ENCODE peak calls at places on chromosomes 3 and 15, in seven cellular contexts. One of them, this sample, is unnamed.

GRCh38 chr3:40930131-40930538 is 269.2 kb upstream of the CTNNB1 start:
- DNase-seq in H1: no peak
- DNase-seq in COR-L47: no peak
- DNase-seq in GM23338: no peak
- DNase-seq in nucleus accumbens: no peak
- DNase-seq in CD8-positive, alpha-beta memory T cell: no peak
- DNase-seq in stimulated activated CD4-positive, alpha-beta T cell treated with anti-CD3 and anti-CD28 coated beads, TNF-alpha, amount 100 ng/mL, for 1 hour: no peak
- DNase-seq in this sample: no peak

GRCh38 chr15:72110355-72110754 is 7.6 kb downstream of the MYO9A start:
- DNase-seq in COR-L47: no peak
- DNase-seq in CD8-positive, alpha-beta memory T cell: no peak
- DNase-seq in H1: no peak
- DNase-seq in nucleus accumbens: no peak
- DNase-seq in stimulated activated CD4-positive, alpha-beta T cell treated with anti-CD3 and anti-CD28 coated beads, TNF-alpha, amount 100 ng/mL, for 1 hour: no peak
- DNase-seq in GM23338: no peak
- DNase-seq in this sample: no peak

GRCh38 chr15:62781081-62781497 is 261.5 kb upstream of the TPM1 start:
- DNase-seq in GM23338: no peak
- DNase-seq in CD8-positive, alpha-beta memory T cell: no peak
- DNase-seq in H1: no peak
- DNase-seq in stimulated activated CD4-positive, alpha-beta T cell treated with anti-CD3 and anti-CD28 coated beads, TNF-alpha, amount 100 ng/mL, for 1 hour: no peak
- DNase-seq in COR-L47: no peak
- DNase-seq in nucleus accumbens: no peak
- DNase-seq in this sample: peak; percentile 84

GRCh38 chr3:174169736-174170135 is 689.4 kb upstream of the NAALADL2 start:
- DNase-seq in CD8-positive, alpha-beta memory T cell: no peak
- DNase-seq in nucleus accumbens: no peak
- DNase-seq in GM23338: no peak
- DNase-seq in COR-L47: no peak
- DNase-seq in H1: no peak
- DNase-seq in stimulated activated CD4-positive, alpha-beta T cell treated with anti-CD3 and anti-CD28 coated beads, TNF-alpha, amount 100 ng/mL, for 1 hour: no peak
- DNase-seq in this sample: no peak

GRCh38 chr3:119175869-119176756 is 2.7 kb downstream of the UPK1B start:
- DNase-seq in stimulated activated CD4-positive, alpha-beta T cell treated with anti-CD3 and anti-CD28 coated beads, TNF-alpha, amount 100 ng/mL, for 1 hour: no peak
- DNase-seq in CD8-positive, alpha-beta memory T cell: no peak
- DNase-seq in GM23338: no peak
- DNase-seq in H1: no peak
- DNase-seq in nucleus accumbens: no peak
- DNase-seq in COR-L47: no peak
- DNase-seq in this sample: no peak

GRCh38 chr3:20185364-20185732 is 658 bp downstream of the SGO1 start:
- DNase-seq in nucleus accumbens: no peak
- DNase-seq in stimulated activated CD4-positive, alpha-beta T cell treated with anti-CD3 and anti-CD28 coated beads, TNF-alpha, amount 100 ng/mL, for 1 hour: no peak
- DNase-seq in CD8-positive, alpha-beta memory T cell: peak; percentile 1
- DNase-seq in COR-L47: no peak
- DNase-seq in H1: no peak
- DNase-seq in GM23338: peak; percentile 27
- DNase-seq in this sample: no peak

GRCh38 chr15:76204916-76205460 is 106.3 kb downstream of the ETFA start:
- DNase-seq in COR-L47: no peak
- DNase-seq in stimulated activated CD4-positive, alpha-beta T cell treated with anti-CD3 and anti-CD28 coated beads, TNF-alpha, amount 100 ng/mL, for 1 hour: no peak
- DNase-seq in nucleus accumbens: no peak
- DNase-seq in GM23338: no peak
- DNase-seq in CD8-positive, alpha-beta memory T cell: no peak
- DNase-seq in H1: no peak
- DNase-seq in this sample: no peak

GRCh38 chr3:58332575-58333179 is at the start of gene PXK:
- DNase-seq in GM23338: peak; percentile 84
- DNase-seq in COR-L47: peak; percentile 41
- DNase-seq in H1: no peak
- DNase-seq in CD8-positive, alpha-beta memory T cell: peak; percentile 73
- DNase-seq in nucleus accumbens: peak; percentile 84
- DNase-seq in stimulated activated CD4-positive, alpha-beta T cell treated with anti-CD3 and anti-CD28 coated beads, TNF-alpha, amount 100 ng/mL, for 1 hour: peak; percentile 59
- DNase-seq in this sample: peak; percentile 72

GRCh38 chr3:54761661-54762060 is 166.2 kb downstream of the LRTM1 start:
- DNase-seq in COR-L47: no peak
- DNase-seq in GM23338: no peak
- DNase-seq in nucleus accumbens: no peak
- DNase-seq in CD8-positive, alpha-beta memory T cell: no peak
- DNase-seq in stimulated activated CD4-positive, alpha-beta T cell treated with anti-CD3 and anti-CD28 coated beads, TNF-alpha, amount 100 ng/mL, for 1 hour: no peak
- DNase-seq in H1: no peak
- DNase-seq in this sample: no peak

GRCh38 chr3:179088306-179088705 is 16.7 kb upstream of the ZMAT3 start:
- DNase-seq in CD8-positive, alpha-beta memory T cell: no peak
- DNase-seq in GM23338: peak; percentile 9
- DNase-seq in stimulated activated CD4-positive, alpha-beta T cell treated with anti-CD3 and anti-CD28 coated beads, TNF-alpha, amount 100 ng/mL, for 1 hour: no peak
- DNase-seq in COR-L47: no peak
- DNase-seq in nucleus accumbens: no peak
- DNase-seq in H1: no peak
- DNase-seq in this sample: peak; percentile 29

GRCh38 chr3:190424108-190424477 is 25.6 kb downstream of the TMEM207 start:
- DNase-seq in H1: no peak
- DNase-seq in stimulated activated CD4-positive, alpha-beta T cell treated with anti-CD3 and anti-CD28 coated beads, TNF-alpha, amount 100 ng/mL, for 1 hour: no peak
- DNase-seq in GM23338: no peak
- DNase-seq in CD8-positive, alpha-beta memory T cell: no peak
- DNase-seq in nucleus accumbens: no peak
- DNase-seq in COR-L47: no peak
- DNase-seq in this sample: no peak

GRCh38 chr15:100114100-100114499 is 227.7 kb downstream of the ADAMTS17 start:
- DNase-seq in stimulated activated CD4-positive, alpha-beta T cell treated with anti-CD3 and anti-CD28 coated beads, TNF-alpha, amount 100 ng/mL, for 1 hour: no peak
- DNase-seq in CD8-positive, alpha-beta memory T cell: no peak
- DNase-seq in COR-L47: no peak
- DNase-seq in GM23338: no peak
- DNase-seq in nucleus accumbens: peak; percentile 15
- DNase-seq in H1: no peak
- DNase-seq in this sample: no peak

GRCh38 chr15:88061452-88061851 is 195.1 kb downstream of the NTRK3 start:
- DNase-seq in stimulated activated CD4-positive, alpha-beta T cell treated with anti-CD3 and anti-CD28 coated beads, TNF-alpha, amount 100 ng/mL, for 1 hour: no peak
- DNase-seq in COR-L47: no peak
- DNase-seq in GM23338: no peak
- DNase-seq in nucleus accumbens: peak; percentile 13
- DNase-seq in CD8-positive, alpha-beta memory T cell: no peak
- DNase-seq in H1: no peak
- DNase-seq in this sample: no peak

GRCh38 chr3:127888564-127889107 is 26.4 kb upstream of the KBTBD12 start:
- DNase-seq in nucleus accumbens: peak; percentile 30
- DNase-seq in stimulated activated CD4-positive, alpha-beta T cell treated with anti-CD3 and anti-CD28 coated beads, TNF-alpha, amount 100 ng/mL, for 1 hour: no peak
- DNase-seq in CD8-positive, alpha-beta memory T cell: no peak
- DNase-seq in GM23338: no peak
- DNase-seq in H1: no peak
- DNase-seq in COR-L47: no peak
- DNase-seq in this sample: no peak

GRCh38 chr3:142275856-142276255 is 50.5 kb upstream of the GK5 start:
- DNase-seq in stimulated activated CD4-positive, alpha-beta T cell treated with anti-CD3 and anti-CD28 coated beads, TNF-alpha, amount 100 ng/mL, for 1 hour: no peak
- DNase-seq in GM23338: no peak
- DNase-seq in COR-L47: no peak
- DNase-seq in CD8-positive, alpha-beta memory T cell: no peak
- DNase-seq in H1: no peak
- DNase-seq in nucleus accumbens: no peak
- DNase-seq in this sample: no peak

GRCh38 chr3:58742239-58742638 is 75.7 kb upstream of the FAM3D start:
- DNase-seq in COR-L47: no peak
- DNase-seq in stimulated activated CD4-positive, alpha-beta T cell treated with anti-CD3 and anti-CD28 coated beads, TNF-alpha, amount 100 ng/mL, for 1 hour: no peak
- DNase-seq in nucleus accumbens: no peak
- DNase-seq in H1: no peak
- DNase-seq in GM23338: no peak
- DNase-seq in CD8-positive, alpha-beta memory T cell: no peak
- DNase-seq in this sample: no peak

GRCh38 chr3:195001961-195002861 is 268.7 kb downstream of the XXYLT1 start:
- DNase-seq in nucleus accumbens: no peak
- DNase-seq in COR-L47: peak; percentile 98
- DNase-seq in stimulated activated CD4-positive, alpha-beta T cell treated with anti-CD3 and anti-CD28 coated beads, TNF-alpha, amount 100 ng/mL, for 1 hour: no peak
- DNase-seq in CD8-positive, alpha-beta memory T cell: no peak
- DNase-seq in H1: peak; percentile 38
- DNase-seq in GM23338: peak; percentile 79
- DNase-seq in this sample: peak; percentile 73

GRCh38 chr3:178259703-178260102 is 276.5 kb upstream of the KCNMB2 start:
- DNase-seq in GM23338: no peak
- DNase-seq in nucleus accumbens: no peak
- DNase-seq in stimulated activated CD4-positive, alpha-beta T cell treated with anti-CD3 and anti-CD28 coated beads, TNF-alpha, amount 100 ng/mL, for 1 hour: no peak
- DNase-seq in CD8-positive, alpha-beta memory T cell: no peak
- DNase-seq in COR-L47: no peak
- DNase-seq in H1: no peak
- DNase-seq in this sample: no peak

GRCh38 chr3:124628865-124629264 is 101.4 kb upstream of the UMPS start:
- DNase-seq in GM23338: no peak
- DNase-seq in CD8-positive, alpha-beta memory T cell: no peak
- DNase-seq in H1: no peak
- DNase-seq in COR-L47: no peak
- DNase-seq in stimulated activated CD4-positive, alpha-beta T cell treated with anti-CD3 and anti-CD28 coated beads, TNF-alpha, amount 100 ng/mL, for 1 hour: no peak
- DNase-seq in nucleus accumbens: no peak
- DNase-seq in this sample: no peak

GRCh38 chr3:115245437-115245836 is 98.3 kb upstream of the ZBTB20 start:
- DNase-seq in stimulated activated CD4-positive, alpha-beta T cell treated with anti-CD3 and anti-CD28 coated beads, TNF-alpha, amount 100 ng/mL, for 1 hour: no peak
- DNase-seq in H1: no peak
- DNase-seq in COR-L47: no peak
- DNase-seq in CD8-positive, alpha-beta memory T cell: no peak
- DNase-seq in nucleus accumbens: no peak
- DNase-seq in GM23338: no peak
- DNase-seq in this sample: no peak

GRCh38 chr3:71718069-71718468 is 7.1 kb downstream of the EIF4E3 start:
- DNase-seq in nucleus accumbens: no peak
- DNase-seq in stimulated activated CD4-positive, alpha-beta T cell treated with anti-CD3 and anti-CD28 coated beads, TNF-alpha, amount 100 ng/mL, for 1 hour: no peak
- DNase-seq in CD8-positive, alpha-beta memory T cell: peak; percentile 47
- DNase-seq in COR-L47: no peak
- DNase-seq in GM23338: no peak
- DNase-seq in H1: no peak
- DNase-seq in this sample: no peak

GRCh38 chr15:70608156-70608555 is 155.2 kb downstream of the UACA start:
- DNase-seq in CD8-positive, alpha-beta memory T cell: no peak
- DNase-seq in GM23338: peak; percentile 57
- DNase-seq in nucleus accumbens: no peak
- DNase-seq in H1: no peak
- DNase-seq in stimulated activated CD4-positive, alpha-beta T cell treated with anti-CD3 and anti-CD28 coated beads, TNF-alpha, amount 100 ng/mL, for 1 hour: no peak
- DNase-seq in COR-L47: no peak
- DNase-seq in this sample: no peak

GRCh38 chr15:95932676-95933075 is 397.8 kb upstream of the NR2F2 start:
- DNase-seq in nucleus accumbens: no peak
- DNase-seq in stimulated activated CD4-positive, alpha-beta T cell treated with anti-CD3 and anti-CD28 coated beads, TNF-alpha, amount 100 ng/mL, for 1 hour: no peak
- DNase-seq in H1: no peak
- DNase-seq in CD8-positive, alpha-beta memory T cell: no peak
- DNase-seq in COR-L47: no peak
- DNase-seq in GM23338: no peak
- DNase-seq in this sample: no peak

GRCh38 chr15:25899870-25900269 is 36.7 kb upstream of the ATP10A start:
- DNase-seq in H1: no peak
- DNase-seq in CD8-positive, alpha-beta memory T cell: no peak
- DNase-seq in nucleus accumbens: no peak
- DNase-seq in GM23338: no peak
- DNase-seq in COR-L47: no peak
- DNase-seq in stimulated activated CD4-positive, alpha-beta T cell treated with anti-CD3 and anti-CD28 coated beads, TNF-alpha, amount 100 ng/mL, for 1 hour: no peak
- DNase-seq in this sample: no peak

GRCh38 chr15:40914486-40914885 is 14.7 kb upstream of the DLL4 start:
- DNase-seq in GM23338: peak; percentile 63
- DNase-seq in H1: no peak
- DNase-seq in stimulated activated CD4-positive, alpha-beta T cell treated with anti-CD3 and anti-CD28 coated beads, TNF-alpha, amount 100 ng/mL, for 1 hour: no peak
- DNase-seq in COR-L47: no peak
- DNase-seq in CD8-positive, alpha-beta memory T cell: no peak
- DNase-seq in nucleus accumbens: no peak
- DNase-seq in this sample: no peak

GRCh38 chr15:59062985-59063384 is 42.0 kb upstream of the CCNB2 start:
- DNase-seq in H1: no peak
- DNase-seq in CD8-positive, alpha-beta memory T cell: no peak
- DNase-seq in stimulated activated CD4-positive, alpha-beta T cell treated with anti-CD3 and anti-CD28 coated beads, TNF-alpha, amount 100 ng/mL, for 1 hour: no peak
- DNase-seq in GM23338: no peak
- DNase-seq in nucleus accumbens: no peak
- DNase-seq in COR-L47: no peak
- DNase-seq in this sample: no peak

GRCh38 chr15:72566973-72567372 is 87.5 kb upstream of the GOLGA6B start:
- DNase-seq in CD8-positive, alpha-beta memory T cell: no peak
- DNase-seq in stimulated activated CD4-positive, alpha-beta T cell treated with anti-CD3 and anti-CD28 coated beads, TNF-alpha, amount 100 ng/mL, for 1 hour: no peak
- DNase-seq in H1: no peak
- DNase-seq in GM23338: no peak
- DNase-seq in nucleus accumbens: no peak
- DNase-seq in COR-L47: no peak
- DNase-seq in this sample: no peak

GRCh38 chr15:60272623-60273022 is 125.2 kb downstream of the ANXA2 start:
- DNase-seq in COR-L47: no peak
- DNase-seq in stimulated activated CD4-positive, alpha-beta T cell treated with anti-CD3 and anti-CD28 coated beads, TNF-alpha, amount 100 ng/mL, for 1 hour: no peak
- DNase-seq in CD8-positive, alpha-beta memory T cell: no peak
- DNase-seq in GM23338: peak; percentile 37
- DNase-seq in nucleus accumbens: no peak
- DNase-seq in H1: no peak
- DNase-seq in this sample: no peak

GRCh38 chr3:116394365-116394764 is 50.9 kb downstream of the LSAMP start:
- DNase-seq in CD8-positive, alpha-beta memory T cell: no peak
- DNase-seq in H1: no peak
- DNase-seq in COR-L47: peak; percentile 90
- DNase-seq in GM23338: no peak
- DNase-seq in stimulated activated CD4-positive, alpha-beta T cell treated with anti-CD3 and anti-CD28 coated beads, TNF-alpha, amount 100 ng/mL, for 1 hour: no peak
- DNase-seq in nucleus accumbens: no peak
- DNase-seq in this sample: no peak

GRCh38 chr3:125351814-125352456 is 23.2 kb downstream of the ZNF148 start:
- DNase-seq in COR-L47: no peak
- DNase-seq in nucleus accumbens: no peak
- DNase-seq in H1: no peak
- DNase-seq in CD8-positive, alpha-beta memory T cell: no peak
- DNase-seq in stimulated activated CD4-positive, alpha-beta T cell treated with anti-CD3 and anti-CD28 coated beads, TNF-alpha, amount 100 ng/mL, for 1 hour: no peak
- DNase-seq in GM23338: no peak
- DNase-seq in this sample: no peak

This sample was measured in BE2C.